ENCODE peak calls at places on chromosomes 4 and X, in six cellular contexts. C is right lobe of liver, I is tibial nerve, J is Peyer's patch, F is GM12891, L is heart left ventricle. T is an unnamed sample.

GRCh38 chrX:136577562-136577961 is 45.5 kb downstream of the VGLL1 start:
- DNase-seq in J (peak; percentile 72), C (peak; percentile 45), I (peak; percentile 12), F (no peak), L (peak; percentile 34), T (peak; percentile 9)

GRCh38 chrX:16822723-16823122 is 36.5 kb downstream of the TXLNG start:
- DNase-seq in L (no peak), C (no peak), I (no peak), J (no peak), F (no peak), T (no peak)

GRCh38 chr4:61984260-61984909 is 784.3 kb downstream of the ADGRL3 start:
- DNase-seq in L (no peak), I (no peak), C (no peak), F (no peak), J (no peak), T (no peak)

GRCh38 chrX:100090931-100091330 is 319.1 kb downstream of the PCDH19 start:
- DNase-seq in F (no peak), J (no peak), L (no peak), C (no peak), I (no peak), T (no peak)

GRCh38 chr4:151922306-151922705 is 161.5 kb upstream of the GATB start:
- DNase-seq in I (no peak), F (no peak), C (no peak), J (no peak), L (no peak), T (no peak)

GRCh38 chr4:57490520-57490919 is 380.3 kb upstream of the IGFBP7 start:
- DNase-seq in J (no peak), I (no peak), F (no peak), L (peak; percentile 25), C (no peak), T (no peak)

GRCh38 chr4:54553001-54553400 is 104.8 kb upstream of the KIT start:
- DNase-seq in J (no peak), C (no peak), F (no peak), I (no peak), L (no peak), T (no peak)

GRCh38 chr4:145870155-145871020 is 68.2 kb downstream of the ZNF827 start:
- DNase-seq in L (no peak), I (no peak), F (no peak), J (no peak), C (no peak), T (no peak)

GRCh38 chrX:10514891-10515290 is 105.5 kb downstream of the MID1 start:
- DNase-seq in C (no peak), J (no peak), F (no peak), I (no peak), L (no peak), T (no peak)

GRCh38 chrX:56729152-56729557 is at the start of gene NBDY:
- DNase-seq in J (peak; percentile 70), C (no peak), I (no peak), F (no peak), L (peak; percentile 37), T (no peak)

GRCh38 chr4:138045036-138045435 is 197.1 kb downstream of the SLC7A11 start:
- DNase-seq in C (no peak), L (no peak), J (no peak), I (no peak), F (no peak), T (no peak)

GRCh38 chrX:111394581-111394980 is 17.4 kb downstream of the DCX start:
- DNase-seq in I (no peak), F (no peak), C (no peak), J (no peak), L (no peak), T (no peak)

GRCh38 chr4:155442267-155443105 is 65.7 kb upstream of the MAP9 start:
- DNase-seq in F (no peak), L (peak; percentile 87), I (peak; percentile 78), J (peak; percentile 86), C (peak; percentile 79), T (peak; percentile 13)

GRCh38 chrX:152915541-152916241 is 17.8 kb downstream of the ZNF185 start:
- DNase-seq in C (no peak), L (no peak), J (no peak), F (peak; percentile 62), I (no peak), T (peak; percentile 59)

GRCh38 chr4:145679991-145680455 is at the start of gene C4orf51:
- DNase-seq in J (no peak), F (no peak), L (no peak), C (no peak), I (no peak), T (peak; percentile 9)

GRCh38 chr4:183544109-183544508 is 39.3 kb downstream of the ING2 start:
- DNase-seq in I (no peak), J (no peak), L (no peak), F (no peak), C (no peak), T (no peak)

GRCh38 chr4:186644737-186645261 is 78.9 kb downstream of the FAT1 start:
- DNase-seq in J (no peak), L (no peak), C (peak; percentile 50), I (no peak), F (no peak), T (no peak)

GRCh38 chrX:13733506-13733905 is 914 bp downstream of the TRAPPC2 start:
- DNase-seq in F (no peak), I (no peak), C (no peak), L (no peak), J (no peak), T (no peak)

GRCh38 chrX:73563740-73564073 is 710 bp downstream of the CHIC1 start:
- DNase-seq in J (no peak), F (no peak), C (no peak), I (no peak), L (no peak), T (no peak)

DNA sequence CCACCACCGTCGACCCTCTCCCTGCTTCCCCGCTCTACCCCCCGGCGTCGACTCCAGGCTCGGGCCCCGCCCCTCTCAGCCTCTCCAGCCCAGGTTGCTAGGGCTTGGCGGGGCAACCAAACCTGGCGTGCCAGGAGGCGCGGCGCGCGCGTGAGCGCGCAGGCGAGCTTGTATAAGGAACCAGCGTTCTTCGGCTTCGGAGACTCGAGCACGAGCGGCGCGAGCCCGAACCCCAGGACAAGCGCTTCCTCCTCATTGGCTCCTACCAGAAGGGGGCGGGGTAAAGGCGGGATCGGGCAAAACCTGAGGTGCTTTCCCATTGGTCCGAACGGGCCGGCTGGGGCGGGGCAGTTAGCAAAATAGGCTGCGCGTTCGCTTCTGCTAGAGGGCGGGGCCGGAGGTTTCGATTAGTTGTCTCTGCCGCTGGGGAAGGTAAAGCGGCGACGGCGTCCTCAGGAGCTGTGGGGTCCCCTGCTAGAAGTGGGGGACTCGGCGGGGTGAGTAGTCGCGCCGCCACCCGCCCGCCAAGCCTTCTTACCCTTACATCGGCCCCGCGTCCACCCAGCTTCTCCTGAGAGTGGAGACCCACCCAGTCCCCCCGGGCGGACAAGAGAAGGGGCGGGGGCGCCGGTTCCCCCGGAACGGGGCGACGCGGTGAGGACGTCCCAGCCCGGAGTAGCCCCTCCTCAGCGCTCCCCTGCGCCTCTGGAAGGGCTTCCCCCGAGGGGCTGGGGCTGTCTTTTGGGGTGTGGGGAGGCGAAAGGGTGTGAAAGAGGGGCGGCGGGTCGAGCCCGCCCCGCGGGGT is at the start of gene CDKL5:
- DNase-seq in C (peak; percentile 98), F (peak; percentile 53), J (peak; percentile 98), I (peak; percentile 95), L (peak; percentile 95), T (peak; percentile 30)
- TF ChIP-seq POLR2A in C (peak; percentile 71), F (peak; percentile 57), J (peak; percentile 67), I (no peak), L (peak; percentile 64), T (peak; percentile 46)

GRCh38 chr4:38130884-38131283 is 170.7 kb downstream of the PTTG2 start:
- DNase-seq in L (no peak), F (no peak), I (no peak), J (no peak), C (no peak), T (no peak)

GRCh38 chr4:38132843-38133662 is 172.9 kb downstream of the PTTG2 start:
- DNase-seq in J (peak; percentile 76), C (peak; percentile 81), I (no peak), L (no peak), F (no peak), T (no peak)

GRCh38 chr4:38133711-38134480 is 173.7 kb downstream of the PTTG2 start:
- DNase-seq in C (peak; percentile 89), L (peak; percentile 15), F (no peak), J (no peak), I (no peak), T (no peak)

GRCh38 chr4:38131371-38132139 is 171.4 kb downstream of the PTTG2 start:
- DNase-seq in F (no peak), I (no peak), J (peak; percentile 56), C (peak; percentile 33), L (no peak), T (no peak)

GRCh38 chr4:38132140-38132673 is 172.0 kb downstream of the PTTG2 start:
- DNase-seq in I (peak; percentile 30), J (peak; percentile 83), C (peak; percentile 44), F (peak; percentile 37), L (peak; percentile 49), T (no peak)
- TF ChIP-seq POLR2A in I (peak; percentile 29), J (peak; percentile 45), C (no peak), F (no peak), L (no peak), T (no peak)

GRCh38 chr4:48997962-48998361 is 11.9 kb downstream of the CWH43 start:
- DNase-seq in C (no peak), I (no peak), F (no peak), J (no peak), L (no peak), T (no peak)
- TF ChIP-seq POLR2A in C (no peak), I (no peak), F (no peak), J (no peak), L (no peak), T (no peak)

GRCh38 chrX:40173662-40174593 is 76.2 kb upstream of the BCOR start:
- DNase-seq in I (no peak), L (peak; percentile 36), F (no peak), C (peak; percentile 69), J (peak; percentile 73), T (no peak)

GRCh38 chrX:40170830-40171512 is 73.2 kb upstream of the BCOR start:
- DNase-seq in F (no peak), I (no peak), L (no peak), C (no peak), J (peak; percentile 52), T (no peak)

GRCh38 chrX:40171513-40172168 is 73.9 kb upstream of the BCOR start:
- DNase-seq in L (no peak), F (no peak), I (no peak), C (no peak), J (no peak), T (no peak)

GRCh38 chrX:40172980-40173661 is 75.4 kb upstream of the BCOR start:
- DNase-seq in F (no peak), I (no peak), C (no peak), J (no peak), L (no peak), T (no peak)

DNA sequence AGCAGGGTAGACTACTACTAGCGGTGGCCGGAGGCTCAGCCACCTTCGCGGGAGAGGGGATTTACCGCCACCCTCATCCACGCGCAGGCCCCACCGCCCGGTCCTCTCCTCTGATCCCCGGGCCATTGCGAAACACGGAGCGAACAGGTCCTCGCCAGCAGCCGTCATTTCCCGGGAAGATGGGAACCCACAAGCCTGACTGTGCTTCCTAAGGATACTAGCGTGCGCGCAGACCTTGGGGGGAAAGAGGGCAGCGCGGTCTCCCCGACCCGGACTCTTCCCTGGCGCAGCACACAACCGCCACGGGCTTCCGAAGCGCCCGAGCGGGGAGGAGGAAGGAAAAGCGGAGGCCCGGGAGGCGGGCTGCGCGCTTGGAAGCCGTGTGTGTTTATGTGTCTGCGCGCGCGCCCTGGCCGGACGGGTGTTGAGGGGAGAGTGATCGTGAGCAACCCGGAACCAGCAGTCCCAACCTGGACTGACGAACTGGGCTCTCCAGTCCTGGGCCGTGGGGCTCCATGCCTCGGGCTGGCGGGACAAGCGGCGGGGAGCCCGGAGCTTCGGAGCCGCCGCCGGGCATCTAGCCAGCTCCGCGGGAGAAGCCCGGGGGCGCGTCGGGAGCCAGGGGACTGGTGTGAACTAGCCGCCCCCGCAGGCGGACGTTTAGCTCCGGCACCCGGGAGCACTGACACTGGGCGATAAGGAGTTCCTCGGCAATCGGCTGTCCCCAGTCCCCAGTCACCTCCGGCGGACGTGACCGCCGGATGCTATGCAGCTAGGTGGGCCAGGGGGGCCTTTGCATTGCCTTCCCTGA is 74.6 kb upstream of the BCOR start:
- DNase-seq in L (peak; percentile 73), F (no peak), J (peak; percentile 73), I (no peak), C (peak; percentile 75), T (no peak)
- TF ChIP-seq POLR2A in L (no peak), F (no peak), J (peak; percentile 30), I (no peak), C (peak; percentile 50), T (no peak)

T was measured in H54.